ENCODE peak calls at places on chromosomes 7 and 10, in six cellular contexts. One of them, this sample, is unnamed.

GRCh38 chr10:60139798-60140566 is 233.6 kb upstream of the CCDC6 start:
- DNase-seq in fibroblast of pulmonary artery: peak
- DNase-seq in fibroblast of lung: peak
- DNase-seq in PC-9: peak
- DNase-seq in GM06990: no peak
- DNase-seq in hepatocyte: peak
- DNase-seq in this sample: no peak

GRCh38 chr10:24851595-24851994 is 100.8 kb downstream of the PRTFDC1 start:
- DNase-seq in fibroblast of lung: peak
- DNase-seq in fibroblast of pulmonary artery: peak
- DNase-seq in PC-9: no peak
- DNase-seq in hepatocyte: no peak
- DNase-seq in GM06990: no peak
- DNase-seq in this sample: no peak

GRCh38 chr7:76310102-76310957 is 7.9 kb downstream of the HSPB1 start:
- DNase-seq in hepatocyte: no peak
- DNase-seq in fibroblast of pulmonary artery: no peak
- DNase-seq in fibroblast of lung: no peak
- DNase-seq in GM06990: no peak
- DNase-seq in PC-9: no peak
- DNase-seq in this sample: no peak

GRCh38 chr7:1664711-1665591 is 5.1 kb upstream of the ELFN1 start:
- DNase-seq in hepatocyte: peak
- DNase-seq in fibroblast of pulmonary artery: peak
- DNase-seq in PC-9: no peak
- DNase-seq in GM06990: no peak
- DNase-seq in fibroblast of lung: peak
- DNase-seq in this sample: no peak

GRCh38 chr7:149856-150636 is 42.3 kb upstream of the FAM20C start:
- DNase-seq in fibroblast of pulmonary artery: no peak
- DNase-seq in fibroblast of lung: no peak
- DNase-seq in GM06990: peak
- DNase-seq in PC-9: no peak
- DNase-seq in hepatocyte: peak
- DNase-seq in this sample: no peak

GRCh38 chr10:48525956-48526355 is 78.9 kb downstream of the ARHGAP22 start:
- DNase-seq in fibroblast of lung: no peak
- DNase-seq in GM06990: no peak
- DNase-seq in hepatocyte: no peak
- DNase-seq in PC-9: no peak
- DNase-seq in fibroblast of pulmonary artery: no peak
- DNase-seq in this sample: no peak

GRCh38 chr7:94008537-94008936 is 4.4 kb upstream of the BET1 start:
- DNase-seq in fibroblast of pulmonary artery: peak
- DNase-seq in PC-9: no peak
- DNase-seq in GM06990: no peak
- DNase-seq in hepatocyte: no peak
- DNase-seq in fibroblast of lung: peak
- DNase-seq in this sample: no peak

GRCh38 chr10:45418859-45419672 is 45.0 kb downstream of the ALOX5 start:
- DNase-seq in PC-9: no peak
- DNase-seq in fibroblast of pulmonary artery: peak
- DNase-seq in hepatocyte: peak
- DNase-seq in fibroblast of lung: peak
- DNase-seq in GM06990: peak
- DNase-seq in this sample: no peak

GRCh38 chr10:132774179-132774904 is 11.6 kb downstream of the NKX6-2 start:
- DNase-seq in hepatocyte: peak
- DNase-seq in fibroblast of pulmonary artery: no peak
- DNase-seq in PC-9: no peak
- DNase-seq in GM06990: no peak
- DNase-seq in fibroblast of lung: no peak
- DNase-seq in this sample: no peak

GRCh38 chr10:12512292-12513002 is 163.1 kb downstream of the CAMK1D start:
- DNase-seq in fibroblast of lung: peak
- DNase-seq in GM06990: no peak
- DNase-seq in fibroblast of pulmonary artery: no peak
- DNase-seq in PC-9: no peak
- DNase-seq in hepatocyte: no peak
- DNase-seq in this sample: no peak

GRCh38 chr10:52308251-52309031 is 5.6 kb upstream of the DKK1 start:
- DNase-seq in PC-9: no peak
- DNase-seq in hepatocyte: peak
- DNase-seq in GM06990: peak
- DNase-seq in fibroblast of lung: peak
- DNase-seq in fibroblast of pulmonary artery: peak
- DNase-seq in this sample: peak

GRCh38 chr10:133358162-133358919 is 522 bp upstream of the FUOM start:
- DNase-seq in fibroblast of lung: no peak
- DNase-seq in GM06990: no peak
- DNase-seq in fibroblast of pulmonary artery: no peak
- DNase-seq in PC-9: no peak
- DNase-seq in hepatocyte: no peak
- DNase-seq in this sample: no peak

GRCh38 chr10:98293550-98294269 is 25.7 kb upstream of the LOXL4 start:
- DNase-seq in PC-9: peak
- DNase-seq in fibroblast of lung: no peak
- DNase-seq in GM06990: no peak
- DNase-seq in fibroblast of pulmonary artery: no peak
- DNase-seq in hepatocyte: no peak
- DNase-seq in this sample: no peak

GRCh38 chr7:8037151-8037550 is 68.6 kb downstream of the GLCCI1 start:
- DNase-seq in hepatocyte: no peak
- DNase-seq in GM06990: no peak
- DNase-seq in PC-9: no peak
- DNase-seq in fibroblast of lung: peak
- DNase-seq in fibroblast of pulmonary artery: no peak
- DNase-seq in this sample: no peak

GRCh38 chr7:98974906-98975816 is 96.8 kb downstream of the TRRAP start:
- DNase-seq in PC-9: no peak
- DNase-seq in fibroblast of lung: no peak
- DNase-seq in GM06990: no peak
- DNase-seq in fibroblast of pulmonary artery: no peak
- DNase-seq in hepatocyte: no peak
- DNase-seq in this sample: no peak

GRCh38 chr7:142886866-142887265 is 1.3 kb upstream of the TRPV6 start:
- DNase-seq in PC-9: peak
- DNase-seq in hepatocyte: no peak
- DNase-seq in fibroblast of pulmonary artery: no peak
- DNase-seq in fibroblast of lung: no peak
- DNase-seq in GM06990: no peak
- DNase-seq in this sample: no peak

GRCh38 chr10:51569467-51569866 is 129.9 kb downstream of the CSTF2T start:
- DNase-seq in fibroblast of pulmonary artery: no peak
- DNase-seq in fibroblast of lung: no peak
- DNase-seq in hepatocyte: no peak
- DNase-seq in GM06990: no peak
- DNase-seq in PC-9: no peak
- DNase-seq in this sample: no peak

GRCh38 chr10:97174276-97174775 is 11.4 kb downstream of the SLIT1 start:
- DNase-seq in PC-9: no peak
- DNase-seq in hepatocyte: no peak
- DNase-seq in GM06990: no peak
- DNase-seq in fibroblast of lung: no peak
- DNase-seq in fibroblast of pulmonary artery: no peak
- DNase-seq in this sample: no peak

GRCh38 chr10:102344067-102344466 is 51.4 kb upstream of the NFKB2 start:
- DNase-seq in GM06990: no peak
- DNase-seq in PC-9: no peak
- DNase-seq in fibroblast of lung: peak
- DNase-seq in hepatocyte: no peak
- DNase-seq in fibroblast of pulmonary artery: peak
- DNase-seq in this sample: no peak

DNA sequence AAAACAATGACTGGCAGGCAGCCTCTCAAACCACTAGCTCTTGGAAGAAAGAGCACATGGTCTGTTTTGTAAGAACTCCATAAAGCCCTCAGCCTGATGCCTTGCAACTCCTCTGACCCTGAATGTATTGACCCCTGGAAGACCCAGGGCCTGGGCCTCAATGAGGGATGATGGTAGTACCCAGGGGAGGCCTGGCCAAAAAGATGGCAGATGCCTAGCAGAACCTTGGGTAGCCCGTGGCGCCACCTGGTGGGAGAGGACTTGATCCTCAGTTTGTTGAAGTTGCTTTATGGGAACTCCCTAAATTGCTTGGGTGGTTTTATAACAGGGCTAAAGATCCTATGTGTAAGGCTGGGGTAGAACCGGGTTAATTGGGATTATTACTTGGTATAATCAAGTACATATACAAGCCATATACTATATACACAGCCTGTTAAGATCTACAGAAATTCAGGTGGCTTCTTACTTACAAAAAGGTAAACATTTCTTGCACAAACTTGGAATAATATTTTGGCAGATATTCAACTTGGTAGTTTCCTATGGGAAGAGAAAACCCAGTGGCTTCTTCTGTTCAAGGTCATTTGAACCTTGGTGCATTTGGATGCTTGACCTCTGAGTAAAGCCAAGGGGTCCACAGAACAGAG is 95.8 kb upstream of the CACUL1 start:
- DNase-seq in PC-9: no peak
- DNase-seq in fibroblast of lung: peak
- DNase-seq in hepatocyte: peak
- DNase-seq in GM06990: peak
- DNase-seq in fibroblast of pulmonary artery: peak
- DNase-seq in this sample: peak
- TF ChIP-seq CTCF in PC-9: peak
- TF ChIP-seq CTCF in fibroblast of lung: peak
- TF ChIP-seq CTCF in hepatocyte: peak
- TF ChIP-seq CTCF in GM06990: peak
- TF ChIP-seq CTCF in fibroblast of pulmonary artery: peak
- TF ChIP-seq CTCF in this sample: peak

GRCh38 chr10:14579405-14579804 is 195.3 kb downstream of the FAM107B start:
- DNase-seq in fibroblast of lung: no peak
- DNase-seq in GM06990: no peak
- DNase-seq in PC-9: peak
- DNase-seq in fibroblast of pulmonary artery: peak
- DNase-seq in hepatocyte: no peak
- DNase-seq in this sample: no peak
- H3K4me3 ChIP-seq in fibroblast of lung: no peak
- H3K4me3 ChIP-seq in GM06990: no peak
- H3K4me3 ChIP-seq in PC-9: peak
- H3K4me3 ChIP-seq in fibroblast of pulmonary artery: no peak
- H3K4me3 ChIP-seq in hepatocyte: no peak
- H3K4me3 ChIP-seq in this sample: no peak

GRCh38 chr10:20486791-20487190 is 410.3 kb downstream of the NEBL start:
- DNase-seq in GM06990: no peak
- DNase-seq in fibroblast of pulmonary artery: no peak
- DNase-seq in PC-9: no peak
- DNase-seq in fibroblast of lung: no peak
- DNase-seq in hepatocyte: no peak
- DNase-seq in this sample: no peak

GRCh38 chr10:20494474-20494873 is 402.6 kb downstream of the NEBL start:
- DNase-seq in hepatocyte: no peak
- DNase-seq in PC-9: no peak
- DNase-seq in GM06990: no peak
- DNase-seq in fibroblast of lung: peak
- DNase-seq in fibroblast of pulmonary artery: peak
- DNase-seq in this sample: no peak

GRCh38 chr10:20489961-20490360 is 407.1 kb downstream of the NEBL start:
- DNase-seq in fibroblast of lung: peak
- DNase-seq in PC-9: no peak
- DNase-seq in GM06990: no peak
- DNase-seq in fibroblast of pulmonary artery: no peak
- DNase-seq in hepatocyte: no peak
- DNase-seq in this sample: no peak

DNA sequence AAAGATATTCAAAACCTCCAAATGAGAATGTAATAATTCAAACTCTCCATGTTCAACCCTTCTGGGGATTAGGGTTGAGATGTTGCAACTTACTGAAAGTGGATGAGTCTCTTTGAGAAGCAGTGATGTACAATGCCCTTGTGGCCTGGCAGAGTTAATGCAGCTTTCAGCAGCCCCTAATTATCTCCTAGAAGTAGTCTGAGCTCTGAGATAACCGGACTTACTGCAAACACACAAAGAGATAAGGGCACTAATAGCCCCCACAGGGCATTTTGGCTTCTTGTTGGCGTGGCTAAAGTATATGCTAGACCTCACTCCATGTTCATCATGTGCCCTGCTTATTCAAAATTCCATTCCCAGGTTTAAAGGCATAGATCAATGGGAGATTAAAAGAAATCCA is 404.7 kb downstream of the NEBL start:
- DNase-seq in fibroblast of pulmonary artery: no peak
- DNase-seq in GM06990: no peak
- DNase-seq in hepatocyte: peak
- DNase-seq in PC-9: no peak
- DNase-seq in fibroblast of lung: no peak
- DNase-seq in this sample: no peak
- TF ChIP-seq CTCF in fibroblast of pulmonary artery: no peak
- TF ChIP-seq CTCF in GM06990: no peak
- TF ChIP-seq CTCF in hepatocyte: peak
- TF ChIP-seq CTCF in PC-9: no peak
- TF ChIP-seq CTCF in fibroblast of lung: no peak
- TF ChIP-seq CTCF in this sample: no peak

GRCh38 chr7:27245124-27245797 is 2.7 kb downstream of the EVX1 start:
- DNase-seq in PC-9: no peak
- DNase-seq in fibroblast of lung: no peak
- DNase-seq in fibroblast of pulmonary artery: no peak
- DNase-seq in GM06990: no peak
- DNase-seq in hepatocyte: no peak
- DNase-seq in this sample: no peak

GRCh38 chr7:27242580-27243339 is at the start of gene EVX1:
- DNase-seq in fibroblast of pulmonary artery: no peak
- DNase-seq in GM06990: no peak
- DNase-seq in PC-9: no peak
- DNase-seq in hepatocyte: no peak
- DNase-seq in fibroblast of lung: no peak
- DNase-seq in this sample: no peak

GRCh38 chr7:27243340-27244163 is 950 bp downstream of the EVX1 start:
- DNase-seq in hepatocyte: no peak
- DNase-seq in GM06990: no peak
- DNase-seq in fibroblast of lung: no peak
- DNase-seq in fibroblast of pulmonary artery: no peak
- DNase-seq in PC-9: no peak
- DNase-seq in this sample: no peak

GRCh38 chr7:27245798-27246691 is 3.4 kb downstream of the EVX1 start:
- DNase-seq in fibroblast of lung: no peak
- DNase-seq in PC-9: no peak
- DNase-seq in hepatocyte: no peak
- DNase-seq in fibroblast of pulmonary artery: no peak
- DNase-seq in GM06990: no peak
- DNase-seq in this sample: no peak

DNA sequence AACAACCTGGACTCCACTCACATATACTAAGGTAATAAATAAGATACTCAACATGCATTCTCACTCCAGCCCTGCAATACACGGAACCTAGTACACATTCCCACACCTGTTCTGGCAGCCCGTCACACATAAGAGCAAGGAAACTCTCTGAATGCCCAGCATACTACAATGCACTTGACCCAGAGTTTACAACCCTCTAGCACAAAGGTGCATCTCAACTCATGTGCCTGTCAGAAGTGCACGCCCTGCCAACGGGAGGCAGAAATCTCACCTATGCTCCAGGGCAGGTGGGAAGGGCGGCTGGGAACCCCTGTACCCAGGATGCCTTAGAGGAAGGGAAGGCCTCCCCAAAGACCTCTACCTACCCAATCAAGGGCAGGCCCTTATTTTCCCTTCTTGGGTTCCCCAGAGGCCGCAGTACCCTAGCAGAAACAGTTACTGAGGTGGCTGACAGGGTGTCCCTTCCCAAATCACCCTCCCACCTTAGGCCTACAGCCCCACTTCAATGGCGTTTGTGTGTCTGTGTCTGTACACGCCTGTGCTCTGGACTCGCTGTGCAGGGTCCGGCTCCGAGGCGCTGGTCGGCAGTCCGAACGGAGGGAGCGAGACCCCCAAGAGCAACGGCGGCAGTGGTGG is 2.0 kb downstream of the EVX1 start:
- DNase-seq in GM06990: no peak
- DNase-seq in fibroblast of pulmonary artery: no peak
- DNase-seq in fibroblast of lung: no peak
- DNase-seq in hepatocyte: no peak
- DNase-seq in PC-9: no peak
- DNase-seq in this sample: no peak
- H3K4me3 ChIP-seq in GM06990: no peak
- H3K4me3 ChIP-seq in fibroblast of pulmonary artery: no peak
- H3K4me3 ChIP-seq in fibroblast of lung: no peak
- H3K4me3 ChIP-seq in hepatocyte: no peak
- H3K4me3 ChIP-seq in PC-9: no peak
- H3K4me3 ChIP-seq in this sample: no peak

This sample was measured in LNCaP clone FGC.